ENCODE peak calls at places on chromosomes 7 and 10, in six cellular contexts. I, U, T, V, F and P are unnamed samples.

GRCh38 chr7:47722126-47722525 is 140.2 kb upstream of the TNS3 start:
- DNase-seq in I (no peak), U (no peak), T (no peak), V (no peak), F (no peak), P (no peak)

GRCh38 chr7:139714163-139714901 is 63.5 kb downstream of the HIPK2 start:
- DNase-seq in I (no peak), U (no peak), T (no peak), V (no peak), F (no peak), P (no peak)

GRCh38 chr7:19133891-19134290 is 11.3 kb downstream of the FERD3L start:
- DNase-seq in I (no peak), U (no peak), T (no peak), V (no peak), F (no peak), P (no peak)

GRCh38 chr10:120451968-120452367 is 5.1 kb upstream of the PLPP4 start:
- DNase-seq in I (no peak), U (no peak), T (no peak), V (no peak), F (no peak), P (no peak)

GRCh38 chr10:114821915-114822770 is 563 bp downstream of the FHIP2A start:
- DNase-seq in I (peak), U (no peak), T (peak), V (peak), F (peak), P (peak)

GRCh38 chr7:77954773-77955562 is 156.4 kb downstream of the PHTF2 start:
- DNase-seq in I (no peak), U (peak), T (no peak), V (peak), F (no peak), P (no peak)

GRCh38 chr10:60611291-60611747 is 167.0 kb upstream of the CDK1 start:
- DNase-seq in I (peak), U (no peak), T (no peak), V (peak), F (no peak), P (no peak)

GRCh38 chr10:86523348-86523747 is 1.8 kb upstream of the WAPL start:
- DNase-seq in I (peak), U (no peak), T (no peak), V (no peak), F (no peak), P (no peak)

GRCh38 chr7:5792268-5792667 is 10.8 kb upstream of the RNF216 start:
- DNase-seq in I (no peak), U (no peak), T (no peak), V (no peak), F (no peak), P (no peak)

GRCh38 chr10:1203704-1204103 is 147.5 kb downstream of the WDR37 start:
- DNase-seq in I (no peak), U (no peak), T (no peak), V (no peak), F (no peak), P (no peak)

GRCh38 chr7:113188396-113188795 is 70.0 kb upstream of the SMIM30 start:
- DNase-seq in I (no peak), U (no peak), T (no peak), V (no peak), F (no peak), P (no peak)

GRCh38 chr7:127678330-127678729 is 26.3 kb downstream of the SND1 start:
- DNase-seq in I (peak), U (no peak), T (no peak), V (no peak), F (no peak), P (peak)

GRCh38 chr10:29023678-29024077 is 265.2 kb upstream of the LYZL1 start:
- DNase-seq in I (peak), U (no peak), T (no peak), V (peak), F (no peak), P (no peak)

GRCh38 chr10:95604630-95605029 is 43.5 kb upstream of the SORBS1 start:
- DNase-seq in I (no peak), U (no peak), T (no peak), V (no peak), F (no peak), P (no peak)

GRCh38 chr10:59805043-59805442 is 51.8 kb upstream of the MRLN start:
- DNase-seq in I (peak), U (no peak), T (no peak), V (peak), F (no peak), P (no peak)

GRCh38 chr10:21379143-21379542 is 146.3 kb downstream of the SKIDA1 start:
- DNase-seq in I (no peak), U (no peak), T (no peak), V (no peak), F (no peak), P (no peak)

GRCh38 chr10:71905164-71905563 is 54.1 kb upstream of the PSAP start:
- DNase-seq in I (no peak), U (no peak), T (no peak), V (no peak), F (no peak), P (no peak)

GRCh38 chr7:2607122-2607912 is 24.5 kb upstream of the TTYH3 start:
- DNase-seq in I (no peak), U (no peak), T (peak), V (no peak), F (peak), P (no peak)

GRCh38 chr7:127438836-127439235 is 46.3 kb upstream of the ZNF800 start:
- DNase-seq in I (no peak), U (no peak), T (no peak), V (no peak), F (no peak), P (no peak)

GRCh38 chr7:26500749-26501352 is 209.2 kb downstream of the SNX10 start:
- DNase-seq in I (peak), U (no peak), T (no peak), V (peak), F (no peak), P (no peak)

DNA sequence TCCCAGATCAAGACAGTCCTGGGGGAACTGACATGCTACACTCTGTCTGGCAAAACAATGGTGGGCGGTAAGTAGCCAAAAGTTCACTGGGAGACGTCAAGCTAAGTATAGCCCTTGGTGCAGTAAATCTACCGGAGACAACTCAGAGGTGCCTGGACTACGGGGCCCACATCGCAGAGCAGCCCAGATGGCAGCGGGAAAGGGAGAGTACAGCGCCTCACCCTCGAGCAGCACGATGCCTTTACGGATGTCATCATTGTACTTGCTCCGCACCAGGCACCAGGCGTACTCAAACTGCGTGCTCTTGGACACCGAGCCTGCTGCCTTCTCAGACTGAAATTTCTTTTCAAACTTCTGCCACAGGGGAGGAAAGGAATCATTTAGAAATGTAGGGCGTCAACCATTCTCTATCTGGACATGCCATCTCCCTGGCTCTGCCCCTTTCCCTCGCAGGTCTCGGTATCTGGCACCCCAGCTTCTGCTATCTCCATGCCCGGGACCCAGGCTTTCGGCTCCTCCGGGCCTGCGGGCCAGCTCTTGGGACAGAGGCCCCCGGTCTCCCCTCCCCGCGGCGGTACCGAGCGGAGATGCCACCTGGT is 996 bp downstream of the FIS1 start:
- DNase-seq in I (no peak), U (no peak), T (no peak), V (peak), F (no peak), P (no peak)
- TF ChIP-seq CTCF in I (no peak), U (no peak), T (no peak), V (no peak), F (peak), P (no peak)

DNA sequence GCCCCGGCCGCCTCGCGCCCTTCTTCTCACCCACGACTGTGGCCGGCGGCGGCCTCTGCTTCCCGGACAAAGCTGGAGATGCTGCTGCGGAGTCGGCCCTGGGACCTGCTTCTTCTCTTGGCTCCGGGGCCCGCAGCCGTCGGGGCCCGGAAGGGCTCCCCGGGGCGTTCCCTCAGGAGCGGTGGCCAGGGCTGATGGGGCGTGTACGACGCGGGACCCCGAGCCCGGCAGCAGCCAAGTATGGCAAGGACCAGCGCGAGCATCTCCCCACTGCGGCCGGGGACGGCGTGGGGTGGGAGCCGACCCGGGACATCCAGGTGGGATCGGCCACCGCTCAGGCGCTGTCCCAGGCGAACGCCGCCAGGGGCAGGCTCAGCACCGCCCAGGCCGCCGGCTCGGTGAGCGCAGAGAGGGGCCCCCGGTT is 27.6 kb upstream of the BMS1 start:
- DNase-seq in I (no peak), U (no peak), T (no peak), V (no peak), F (no peak), P (no peak)
- H3K27ac ChIP-seq in I (no peak), U (no peak), T (peak), V (no peak), F (peak), P (no peak)

GRCh38 chr10:75434292-75434691 is 2.9 kb downstream of the LRMDA start:
- DNase-seq in I (no peak), U (no peak), T (no peak), V (no peak), F (no peak), P (no peak)
- H3K4me3 ChIP-seq in I (no peak), U (no peak), T (no peak), V (no peak), F (no peak), P (no peak)

GRCh38 chr10:11208908-11209809 is 191.5 kb downstream of the CELF2 start:
- DNase-seq in I (no peak), U (no peak), T (no peak), V (no peak), F (no peak), P (no peak)
- TF ChIP-seq CTCF in I (no peak), U (no peak), T (no peak), V (no peak), F (no peak), P (no peak)

GRCh38 chr10:3273966-3274365 is 101.4 kb upstream of the PITRM1 start:
- DNase-seq in I (no peak), U (no peak), T (no peak), V (no peak), F (peak), P (no peak)
- H3K27ac ChIP-seq in I (no peak), U (no peak), T (no peak), V (no peak), F (no peak), P (no peak)